ENCODE peak calls at places on chromosomes 12 and 14, in six cellular contexts. Q is kidney glomerular epithelial cell, O is iPS-NIHi11, W is nephron progenitor cell, J is T-cell, T is transverse colon. P is an unnamed sample.

GRCh38 chr14:104359301-104359968 is 220.1 kb upstream of the C14orf180 start:
- DNase-seq in Q (no peak), O (no peak), W (no peak), J (no peak), T (no peak), P (no peak)

GRCh38 chr12:59937148-59937547 is 341.3 kb downstream of the SLC16A7 start:
- DNase-seq in Q (peak; percentile 74), O (no peak), W (no peak), J (no peak), T (no peak), P (no peak)

GRCh38 chr12:107558141-107558815 is 127.3 kb upstream of the PWP1 start:
- DNase-seq in Q (no peak), O (no peak), W (no peak), J (no peak), T (no peak), P (no peak)

GRCh38 chr12:107504503-107504885 is 181.1 kb upstream of the PWP1 start:
- DNase-seq in Q (no peak), O (no peak), W (no peak), J (no peak), T (no peak), P (no peak)

GRCh38 chr14:89616425-89617141 is 199.6 kb upstream of the FOXN3 start:
- DNase-seq in Q (no peak), O (no peak), W (peak; percentile 20), J (peak; percentile 34), T (no peak), P (no peak)

GRCh38 chr12:68612675-68613074 is 2.0 kb downstream of the RAP1B start:
- DNase-seq in Q (no peak), O (no peak), W (no peak), J (no peak), T (no peak), P (no peak)

GRCh38 chr14:99173086-99173485 is 98.9 kb downstream of the BCL11B start:
- DNase-seq in Q (no peak), O (no peak), W (no peak), J (no peak), T (no peak), P (no peak)

GRCh38 chr12:6758511-6758910 is 5.6 kb upstream of the MLF2 start:
- DNase-seq in Q (no peak), O (no peak), W (no peak), J (no peak), T (no peak), P (no peak)

P was measured in chondrocyte.